ENCODE peak calls at places on chromosomes 1 and 21, in seven cellular contexts. O, V, G, B, R, F and M are unnamed samples.

GRCh38 chr21:37542512-37542911 is 175.9 kb downstream of the DYRK1A start:
- DNase-seq in B (no peak), R (no peak), V (no peak), O (no peak), F (no peak), G (no peak), M (no peak)

GRCh38 chr21:33368124-33368523 is 35.1 kb upstream of the IFNGR2 start:
- DNase-seq in V (no peak), B (no peak), R (no peak), F (no peak), O (no peak), G (no peak), M (peak; percentile 30)

GRCh38 chr1:28983509-28984310 is 69.3 kb downstream of the EPB41 start:
- DNase-seq in F (no peak), R (no peak), B (no peak), V (peak; percentile 64), G (no peak), O (peak; percentile 18), M (no peak)

GRCh38 chr1:73953186-73953585 is 244.8 kb downstream of the LRRIQ3 start:
- DNase-seq in R (no peak), V (no peak), B (no peak), O (no peak), G (no peak), F (no peak), M (no peak)

GRCh38 chr21:46152939-46153258 is 2.5 kb downstream of the FTCD start:
- DNase-seq in G (no peak), O (no peak), R (no peak), V (no peak), B (no peak), F (no peak), M (no peak)

GRCh38 chr1:58391056-58391455 is 155.5 kb downstream of the OMA1 start:
- DNase-seq in G (no peak), R (no peak), O (peak; percentile 20), F (no peak), B (no peak), V (no peak), M (no peak)

GRCh38 chr21:44653656-44654575 is 543 bp downstream of the KRTAP12-4 start:
- DNase-seq in F (no peak), B (peak; percentile 57), V (no peak), O (no peak), R (no peak), G (no peak), M (no peak)

GRCh38 chr1:224067621-224068457 is 46.1 kb upstream of the FBXO28 start:
- DNase-seq in O (no peak), G (peak; percentile 70), V (no peak), F (peak; percentile 36), R (peak; percentile 49), B (no peak), M (no peak)

GRCh38 chr1:30399026-30399425 is 324.4 kb downstream of the MATN1 start:
- DNase-seq in G (no peak), O (no peak), F (no peak), V (peak; percentile 32), R (no peak), B (no peak), M (no peak)

GRCh38 chr1:98298319-98298718 is 363.2 kb upstream of the SNX7 start:
- DNase-seq in F (no peak), G (no peak), V (no peak), R (no peak), O (no peak), B (no peak), M (no peak)

GRCh38 chr1:101302831-101303511 is 66.2 kb downstream of the S1PR1 start:
- DNase-seq in V (no peak), R (peak; percentile 40), O (no peak), F (peak; percentile 15), G (peak; percentile 54), B (no peak), M (no peak)

GRCh38 chr1:27536767-27537166 is 46.8 kb upstream of the WASF2 start:
- DNase-seq in V (no peak), R (peak; percentile 94), B (no peak), F (peak; percentile 88), G (peak; percentile 82), O (peak; percentile 73), M (no peak)

GRCh38 chr21:16992448-16992847 is 520.4 kb upstream of the CXADR start:
- DNase-seq in O (no peak), B (no peak), F (no peak), V (no peak), G (no peak), R (no peak), M (no peak)

GRCh38 chr1:69534829-69535228 is 32.9 kb upstream of the LRRC7 start:
- DNase-seq in O (no peak), F (no peak), V (no peak), B (no peak), R (no peak), G (no peak), M (no peak)

GRCh38 chr1:19340387-19340937 is 28.3 kb downstream of the SLC66A1 start:
- DNase-seq in B (no peak), V (no peak), F (no peak), O (no peak), G (no peak), R (no peak), M (no peak)
- H3K36me3 ChIP-seq in B (peaks cover 49% of the 10 kb centered on the region), V (no peaks in the 10 kb centered on the region), F (peaks cover 16% of the 10 kb centered on the region), O (peaks cover 65% of the 10 kb centered on the region), G (peaks cover 67% of the 10 kb centered on the region), R (peaks cover 33% of the 10 kb centered on the region), M (peaks cover 5% of the 10 kb centered on the region)

DNA sequence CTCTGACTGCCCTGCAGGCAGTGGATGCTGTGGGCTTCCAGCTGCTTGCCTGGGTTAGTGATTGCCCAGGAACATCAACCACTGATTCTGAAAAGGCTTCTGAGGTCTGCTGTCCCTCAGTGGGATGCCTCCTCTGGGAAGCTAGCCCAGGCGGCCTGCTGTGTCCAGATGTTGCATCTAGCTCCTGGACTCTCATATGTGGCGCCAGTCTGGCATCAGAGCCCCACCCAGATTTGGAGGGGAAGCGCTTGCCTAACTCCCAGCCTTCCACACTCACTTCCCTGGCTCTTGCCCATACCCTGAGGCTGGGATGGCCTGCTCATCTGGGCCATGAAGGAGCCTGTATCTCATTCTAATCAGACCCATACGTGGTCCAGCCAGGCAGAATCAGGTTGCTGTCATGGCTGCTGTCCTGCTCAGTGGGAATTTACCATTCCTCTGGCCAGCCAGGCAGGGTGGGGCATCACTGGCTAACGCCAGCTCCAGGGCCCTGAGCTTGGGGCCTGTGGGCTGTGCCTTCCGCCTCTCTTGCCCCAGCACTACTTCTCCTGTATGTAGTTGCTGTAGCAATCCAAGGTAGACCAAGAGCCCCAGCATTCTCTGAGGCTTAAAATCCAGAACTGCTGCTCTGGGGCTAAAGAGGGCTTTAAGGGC is 4.1 kb downstream of the CSF1 start:
- DNase-seq in B (no peak), R (no peak), G (peak; percentile 29), V (no peak), O (no peak), F (no peak), M (no peak)
- H3K4me1 ChIP-seq in B (peaks cover 13% of the 10 kb centered on the region), R (peaks cover 21% of the 10 kb centered on the region), G (peaks cover 36% of the 10 kb centered on the region), V (no peaks in the 10 kb centered on the region), O (peaks cover 83% of the 10 kb centered on the region), F (peaks cover 24% of the 10 kb centered on the region), M (no peaks in the 10 kb centered on the region)

GRCh38 chr1:109959974-109960744 is 24.4 kb upstream of the AHCYL1 start:
- DNase-seq in O (no peak), B (no peak), V (no peak), F (peak; percentile 66), R (peak; percentile 80), G (peak; percentile 78), M (no peak)
- H3K27ac ChIP-seq in O (peak overlapping the region; percentile 16), B (no peak overlapping the region), V (no peak overlapping the region), F (peak overlapping the region; percentile 67), R (peak overlapping the region; percentile 60), G (peak overlapping the region; percentile 92), M (peak overlapping the region; percentile 3)

DNA sequence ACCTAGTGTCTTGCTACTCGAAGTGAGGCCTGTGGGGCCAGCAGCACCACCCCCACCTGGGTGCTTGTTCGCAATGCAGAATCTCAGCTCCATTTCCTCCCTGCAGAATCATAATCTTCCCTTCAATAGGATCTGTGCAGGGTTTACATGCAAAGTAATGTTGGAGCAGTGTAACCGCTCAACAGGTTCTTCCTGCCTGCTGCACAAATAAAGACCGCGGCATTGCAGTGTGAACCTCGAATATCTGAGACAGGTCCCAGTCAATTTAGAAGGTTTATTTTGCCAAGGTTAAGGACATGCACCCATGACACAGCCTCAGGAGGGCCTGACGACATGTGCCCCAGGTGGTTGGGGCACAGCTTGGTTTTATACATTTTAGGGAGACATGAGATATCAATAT is 119.2 kb downstream of the TLR5 start:
- DNase-seq in F (no peak), R (no peak), B (no peak), V (no peak), G (no peak), O (no peak), M (no peak)
- H3K36me3 ChIP-seq in F (no peaks in the 10 kb centered on the region), R (no peaks in the 10 kb centered on the region), B (no peaks in the 10 kb centered on the region), V (no peaks in the 10 kb centered on the region), G (no peaks in the 10 kb centered on the region), O (no peaks in the 10 kb centered on the region), M (no peaks in the 10 kb centered on the region)

GRCh38 chr1:200892546-200892945 is 2.2 kb upstream of the INAVA start:
- DNase-seq in O (no peak), B (no peak), V (no peak), G (no peak), F (no peak), R (no peak), M (no peak)
- H3K4me1 ChIP-seq in O (peaks cover 16% of the 10 kb centered on the region), B (peaks cover 46% of the 10 kb centered on the region), V (no peaks in the 10 kb centered on the region), G (peaks cover 3% of the 10 kb centered on the region), F (peaks cover 22% of the 10 kb centered on the region), R (no peaks in the 10 kb centered on the region), M (peaks cover 3% of the 10 kb centered on the region)

GRCh38 chr21:26534517-26534916 is 38.6 kb downstream of the CYYR1 start:
- DNase-seq in V (no peak), R (no peak), O (no peak), G (no peak), F (no peak), B (no peak), M (no peak)

GRCh38 chr21:26528882-26529281 is 44.2 kb downstream of the CYYR1 start:
- DNase-seq in O (no peak), R (no peak), G (no peak), V (no peak), B (no peak), F (no peak), M (no peak)

GRCh38 chr21:26532208-26532607 is 40.9 kb downstream of the CYYR1 start:
- DNase-seq in B (no peak), F (no peak), R (no peak), O (no peak), V (no peak), G (no peak), M (no peak)

DNA sequence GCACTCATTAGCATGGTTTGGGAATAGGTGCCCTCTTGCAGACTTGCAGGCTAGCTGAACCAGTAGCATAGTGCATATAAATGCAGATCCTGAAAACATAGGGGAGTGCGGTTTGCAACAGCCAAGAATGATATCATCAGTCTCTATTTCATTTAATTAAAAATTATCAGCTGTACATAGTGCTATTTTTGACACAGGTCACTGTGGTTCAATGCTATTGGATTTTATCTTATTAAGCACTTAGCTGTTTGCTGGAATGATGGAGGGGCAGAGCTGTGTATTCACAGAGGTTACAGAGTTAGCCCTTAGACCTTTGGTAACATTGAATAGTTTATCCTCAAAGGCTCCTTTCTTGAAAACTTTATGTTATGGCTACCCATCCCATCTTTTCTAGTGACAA is 43.5 kb downstream of the CYYR1 start:
- DNase-seq in F (no peak), O (no peak), V (no peak), R (no peak), B (no peak), G (no peak), M (no peak)
- H3K27ac ChIP-seq in F (no peak overlapping the region), O (no peak overlapping the region), V (no peak overlapping the region), R (no peak overlapping the region), B (no peak overlapping the region), G (no peak overlapping the region), M (no peak overlapping the region)

GRCh38 chr1:155933591-155934096 is 569 bp downstream of the KHDC4 start:
- DNase-seq in F (no peak), B (no peak), G (no peak), O (no peak), R (no peak), V (no peak), M (peak; percentile 31)
- H3K36me3 ChIP-seq in F (peaks cover 29% of the 10 kb centered on the region), B (peaks cover 23% of the 10 kb centered on the region), G (peaks cover 30% of the 10 kb centered on the region), O (peaks cover 42% of the 10 kb centered on the region), R (peaks cover 2% of the 10 kb centered on the region), V (no peaks in the 10 kb centered on the region), M (peaks cover 5% of the 10 kb centered on the region)